ENCODE peak calls at places on chromosomes 13 and 19, in ten cellular contexts. X is cardiac muscle cell, N is RWPE2, D is thoracic aorta, P is colonic mucosa, M is AG04450, O is heart right ventricle, Z is breast epithelium, I is adrenal gland, T is tibial nerve. Y is an unnamed sample. For H3K27me3, the result is how much of the 10 kb centered on the place peaks cover.

GRCh38 chr13:48585456-48585840 is 52.6 kb upstream of the RCBTB2 start:
- DNase-seq in X (no peak), N (no peak), D (no peak), P (peak), M (no peak), O (peak), Z (peak), I (no peak), T (no peak), Y (peak)

GRCh38 chr13:89455741-89456140 is 1784.6 kb downstream of the SLITRK5 start:
- DNase-seq in X (no peak), N (peak), D (no peak), P (no peak), M (no peak), O (no peak), Z (no peak), I (no peak), T (no peak), Y (no peak)

GRCh38 chr13:72125561-72125960 is 258.6 kb upstream of the DACH1 start:
- DNase-seq in X (no peak), N (no peak), D (no peak), P (no peak), M (no peak), O (no peak), Z (no peak), I (no peak), T (no peak), Y (no peak)

GRCh38 chr13:80924596-80924995 is 583.7 kb upstream of the SPRY2 start:
- DNase-seq in X (no peak), N (no peak), D (no peak), P (no peak), M (no peak), O (peak), Z (no peak), I (peak), T (no peak), Y (no peak)

GRCh38 chr19:31132753-31133110 is 216.5 kb downstream of the TSHZ3 start:
- DNase-seq in X (no peak), N (no peak), D (no peak), P (no peak), M (no peak), O (no peak), Z (no peak), I (no peak), T (no peak), Y (no peak)

GRCh38 chr13:99659234-99659633 is 158.0 kb downstream of the TM9SF2 start:
- DNase-seq in X (peak), N (no peak), D (no peak), P (peak), M (no peak), O (no peak), Z (no peak), I (no peak), T (no peak), Y (no peak)

GRCh38 chr13:19862511-19863313 is 737 bp downstream of the ZMYM5 start:
- DNase-seq in X (peak), N (no peak), D (no peak), P (peak), M (no peak), O (peak), Z (no peak), I (peak), T (peak), Y (peak)

GRCh38 chr13:28820099-28821051 is at the start of gene MTUS2:
- DNase-seq in X (peak), N (no peak), D (no peak), P (no peak), M (no peak), O (no peak), Z (no peak), I (no peak), T (no peak), Y (no peak)

GRCh38 chr13:68099616-68100015 is 869.5 kb upstream of the PCDH9 start:
- DNase-seq in X (no peak), N (no peak), D (no peak), P (no peak), M (peak), O (no peak), Z (no peak), I (no peak), T (no peak), Y (no peak)

GRCh38 chr19:6963937-6964336 is 57.3 kb downstream of the MBD3L2B start:
- DNase-seq in X (no peak), N (no peak), D (no peak), P (no peak), M (no peak), O (no peak), Z (no peak), I (no peak), T (no peak), Y (no peak)

GRCh38 chr13:90197722-90198121 is 1149.8 kb upstream of the MIR17HG start:
- DNase-seq in X (no peak), N (no peak), D (no peak), P (no peak), M (no peak), O (no peak), Z (no peak), I (no peak), T (no peak), Y (no peak)

GRCh38 chr19:10766681-10767201 is 48.9 kb downstream of the DNM2 start:
- DNase-seq in X (no peak), N (no peak), D (no peak), P (no peak), M (no peak), O (no peak), Z (no peak), I (peak), T (no peak), Y (no peak)

GRCh38 chr13:40440990-40441820 is 225.2 kb downstream of the FOXO1 start:
- DNase-seq in X (peak), N (no peak), D (peak), P (peak), M (no peak), O (peak), Z (peak), I (peak), T (peak), Y (peak)

GRCh38 chr13:60788156-60788829 is 391.3 kb downstream of the TDRD3 start:
- DNase-seq in X (no peak), N (no peak), D (peak), P (no peak), M (no peak), O (peak), Z (no peak), I (peak), T (peak), Y (no peak)

GRCh38 chr13:33629610-33630009 is 188.3 kb upstream of the RFC3 start:
- DNase-seq in X (no peak), N (no peak), D (no peak), P (no peak), M (no peak), O (no peak), Z (no peak), I (no peak), T (no peak), Y (no peak)
- TF ChIP-seq CTCF in X (no peak), N (no peak), D (no peak), P (no peak), M (no peak), O (no peak), Z (no peak), I (no peak), T (no peak), Y (no peak)

DNA sequence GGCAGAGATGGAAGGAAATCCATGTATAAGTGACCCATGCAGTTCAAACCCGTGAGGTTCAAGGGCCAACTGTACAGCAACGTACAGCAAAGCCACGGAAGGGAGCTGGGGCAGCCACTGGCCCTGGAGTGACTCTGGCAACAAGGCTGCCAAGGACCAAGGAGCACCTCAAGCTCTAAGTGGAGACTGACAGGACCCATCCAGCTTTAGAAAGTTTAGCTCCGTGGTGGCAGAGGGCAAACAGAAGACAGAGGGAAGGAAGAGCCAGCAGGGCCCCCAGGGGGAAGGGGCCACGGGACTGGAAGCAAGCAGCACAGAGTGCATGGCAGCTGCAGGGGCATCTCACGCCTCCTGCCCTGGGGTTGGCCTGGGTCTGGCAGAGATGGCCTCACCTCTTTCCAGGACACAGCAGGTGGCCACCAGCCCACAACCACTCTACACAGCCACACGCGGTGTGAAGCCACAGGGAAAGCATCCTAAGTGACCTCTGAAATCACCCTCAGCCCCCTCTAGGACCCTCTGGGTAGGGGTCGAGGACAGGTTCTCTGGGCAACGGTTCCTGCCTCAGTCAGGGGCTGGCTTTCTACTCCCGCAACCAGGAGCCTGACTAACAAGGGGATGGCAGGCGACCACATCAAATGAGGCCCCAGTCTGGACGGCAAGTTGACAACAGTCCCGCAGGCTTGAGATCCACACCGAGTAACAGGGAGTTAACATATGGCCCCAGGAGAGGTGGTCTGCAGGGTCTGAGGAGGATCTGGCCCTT is 3.8 kb downstream of the MIER2 start:
- DNase-seq in X (no peak), N (no peak), D (no peak), P (no peak), M (no peak), O (no peak), Z (no peak), I (no peak), T (no peak), Y (no peak)
- H3K27me3 ChIP-seq in X (under half), N (under half), D (under half), P (under half), M (under half), O (under half), Z (under half), I (under half), T (under half), Y (under half)

DNA sequence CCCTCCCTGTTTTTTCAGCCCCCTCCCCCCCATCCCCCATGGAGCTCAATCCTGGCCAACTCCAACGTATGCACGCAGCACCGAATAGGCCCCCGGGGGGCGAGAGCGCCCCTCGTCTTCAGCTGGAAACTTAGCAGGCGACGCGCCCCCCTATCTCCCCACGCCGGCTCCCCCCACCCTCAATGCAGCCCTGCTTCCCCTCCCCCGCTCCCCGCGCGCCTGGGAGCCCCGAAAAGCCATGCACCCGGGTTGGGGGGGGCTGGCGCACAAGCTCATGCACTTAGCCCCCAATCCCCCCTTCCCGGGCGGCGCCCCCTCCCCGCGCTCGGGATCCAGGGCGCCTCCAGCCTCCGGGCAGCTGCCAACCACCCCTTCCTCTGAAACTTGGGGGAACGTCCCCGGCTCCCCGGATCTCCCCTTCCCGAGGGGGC is 508 bp downstream of the ZBTB7A start:
- DNase-seq in X (no peak), N (peak), D (no peak), P (peak), M (no peak), O (no peak), Z (no peak), I (peak), T (no peak), Y (no peak)
- TF ChIP-seq CTCF in X (no peak), N (no peak), D (no peak), P (no peak), M (no peak), O (no peak), Z (no peak), I (no peak), T (no peak), Y (no peak)

GRCh38 chr19:29532956-29533355 is 7.2 kb downstream of the VSTM2B start:
- DNase-seq in X (no peak), N (no peak), D (no peak), P (no peak), M (no peak), O (no peak), Z (no peak), I (no peak), T (no peak), Y (no peak)
- H3K27me3 ChIP-seq in X (half or more), N (under half), D (under half), P (under half), M (under half), O (half or more), Z (half or more), I (under half), T (under half), Y (under half)

GRCh38 chr13:34779171-34779570 is 162.9 kb upstream of the NBEA start:
- DNase-seq in X (no peak), N (no peak), D (no peak), P (no peak), M (no peak), O (no peak), Z (no peak), I (peak), T (no peak), Y (no peak)
- TF ChIP-seq CTCF in X (peak), N (no peak), D (no peak), P (no peak), M (no peak), O (no peak), Z (no peak), I (peak), T (no peak), Y (no peak)

DNA sequence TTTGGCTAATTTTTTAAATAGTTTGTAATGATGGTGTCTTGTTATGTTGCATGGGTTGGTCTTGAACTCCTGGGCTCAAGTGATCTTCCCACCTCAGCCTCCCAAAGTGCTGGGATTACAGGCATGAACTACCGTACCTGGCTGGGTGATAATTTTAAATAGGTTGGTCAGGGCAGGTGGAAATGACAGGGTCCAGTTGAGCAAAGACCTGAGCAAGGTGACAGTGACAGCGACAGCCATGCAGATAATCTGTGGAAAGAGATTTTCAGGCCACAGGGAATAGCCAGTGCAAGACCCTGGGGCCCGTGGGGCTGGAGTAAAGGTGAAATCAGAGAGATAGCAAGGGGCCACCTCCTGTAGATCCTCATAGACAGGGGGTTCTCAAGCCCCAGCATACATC is 3.5 kb downstream of the SPACA6 start:
- DNase-seq in X (no peak), N (no peak), D (no peak), P (no peak), M (no peak), O (no peak), Z (no peak), I (peak), T (no peak), Y (no peak)
- H3K27me3 ChIP-seq in X (under half), N (under half), D (under half), P (under half), M (under half), O (under half), Z (under half), I (under half), T (under half), Y (under half)

GRCh38 chr13:87280139-87280538 is 391.0 kb upstream of the SLITRK5 start:
- DNase-seq in X (no peak), N (no peak), D (no peak), P (no peak), M (no peak), O (no peak), Z (no peak), I (no peak), T (no peak), Y (no peak)
- TF ChIP-seq CTCF in X (no peak), N (peak), D (no peak), P (no peak), M (peak), O (no peak), Z (no peak), I (no peak), T (no peak), Y (no peak)

GRCh38 chr19:19155495-19156219 is 14.4 kb downstream of the MEF2B start:
- DNase-seq in X (no peak), N (no peak), D (no peak), P (no peak), M (no peak), O (no peak), Z (no peak), I (no peak), T (no peak), Y (no peak)

GRCh38 chr19:19157808-19158207 is 12.3 kb downstream of the MEF2B start:
- DNase-seq in X (no peak), N (no peak), D (no peak), P (no peak), M (no peak), O (no peak), Z (no peak), I (no peak), T (no peak), Y (no peak)

GRCh38 chr19:19152668-19153384 is 14.5 kb upstream of the TMEM161A start:
- DNase-seq in X (no peak), N (no peak), D (no peak), P (no peak), M (no peak), O (no peak), Z (no peak), I (no peak), T (no peak), Y (no peak)

GRCh38 chr19:19151418-19151817 is 13.1 kb upstream of the TMEM161A start:
- DNase-seq in X (no peak), N (no peak), D (no peak), P (no peak), M (no peak), O (no peak), Z (no peak), I (no peak), T (no peak), Y (no peak)

GRCh38 chr19:19154768-19155494 is 15.1 kb downstream of the MEF2B start:
- DNase-seq in X (no peak), N (no peak), D (no peak), P (no peak), M (no peak), O (no peak), Z (no peak), I (no peak), T (no peak), Y (no peak)
- H3K27me3 ChIP-seq in X (under half), N (under half), D (under half), P (under half), M (under half), O (under half), Z (under half), I (under half), T (under half), Y (under half)

DNA sequence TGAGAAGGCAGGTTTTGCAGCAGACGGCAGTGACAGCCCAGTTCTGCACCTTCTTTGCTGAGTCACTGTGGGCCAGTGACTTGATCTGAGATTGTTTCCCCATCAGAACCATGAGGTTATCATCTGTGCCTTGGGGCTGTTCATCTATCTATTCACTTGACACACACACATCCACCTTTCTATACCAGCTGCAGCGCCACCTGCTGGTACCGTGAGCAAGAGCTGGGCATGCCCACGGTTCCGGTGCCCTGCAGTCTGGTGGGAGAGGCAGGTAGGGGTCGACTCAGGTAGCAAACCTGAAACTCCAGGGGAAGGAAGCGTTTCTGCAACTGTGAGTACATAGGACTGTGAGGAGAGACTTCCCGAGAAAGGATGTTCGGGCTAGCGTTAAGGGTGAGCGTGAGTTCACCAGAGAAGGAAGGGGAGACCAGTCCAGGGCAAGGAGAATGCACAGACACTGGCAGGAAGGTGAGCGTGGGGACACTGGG is 7.5 kb upstream of the LIN7B start:
- DNase-seq in X (peak), N (no peak), D (no peak), P (peak), M (no peak), O (no peak), Z (no peak), I (peak), T (peak), Y (no peak)
- TF ChIP-seq CTCF in X (peak), N (peak), D (peak), P (peak), M (peak), O (peak), Z (peak), I (peak), T (peak), Y (peak)

DNA sequence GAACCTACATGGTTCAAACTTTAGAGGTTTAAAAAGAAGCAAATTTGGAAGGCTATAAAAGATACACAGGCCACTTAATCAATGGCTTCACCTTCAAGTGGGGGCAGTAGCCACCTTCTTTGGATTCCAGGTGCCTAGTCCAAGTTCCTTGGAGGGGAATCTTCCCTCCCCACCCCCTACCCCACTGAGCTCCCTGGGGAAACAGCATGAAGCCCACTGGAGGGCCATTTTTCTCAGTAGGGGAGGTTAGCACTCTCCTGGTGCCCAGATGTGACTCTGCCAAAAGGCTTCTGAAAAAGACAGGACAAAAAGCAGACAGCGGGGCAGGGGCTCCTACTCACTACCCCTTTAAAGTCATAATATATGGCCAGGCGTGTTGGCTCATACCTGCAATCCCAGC is 93.9 kb downstream of the KCTD15 start:
- DNase-seq in X (no peak), N (no peak), D (no peak), P (no peak), M (no peak), O (no peak), Z (no peak), I (no peak), T (no peak), Y (no peak)
- H3K27me3 ChIP-seq in X (under half), N (under half), D (under half), P (under half), M (under half), O (under half), Z (under half), I (under half), T (under half), Y (under half)

Y was measured in lung.